ENCODE peak calls at places on chromosomes 16 and 17, in four cellular contexts. U, N, B and O are unnamed samples.

GRCh38 chr17:40560592-40561293 is 4.5 kb downstream of the CCR7 start:
- DNase-seq in U (peak; percentile 4), N (peak; percentile 76), B (no peak), O (peak; percentile 96)

GRCh38 chr16:81703177-81704155 is 75.6 kb upstream of the PLCG2 start:
- DNase-seq in U (no peak), N (peak; percentile 18), B (no peak), O (no peak)

GRCh38 chr17:511833-512251 is 159.2 kb upstream of the RPH3AL start:
- DNase-seq in U (no peak), N (no peak), B (no peak), O (no peak)

GRCh38 chr16:19696312-19696711 is 21.7 kb downstream of the KNOP1 start:
- DNase-seq in U (no peak), N (peak; percentile 75), B (no peak), O (no peak)

GRCh38 chr16:54080524-54081008 is 206.0 kb downstream of the IRX3 start:
- DNase-seq in U (no peak), N (no peak), B (peak; percentile 94), O (no peak)

GRCh38 chr16:68229431-68230175 is 6.3 kb downstream of the ESRP2 start:
- DNase-seq in U (peak; percentile 61), N (peak; percentile 59), B (peak; percentile 64), O (no peak)

GRCh38 chr16:28820016-28820415 is 2.8 kb upstream of the ATXN2L start:
- DNase-seq in U (no peak), N (peak; percentile 82), B (no peak), O (no peak)

GRCh38 chr16:24216961-24217360 is 39.2 kb upstream of the CACNG3 start:
- DNase-seq in U (no peak), N (no peak), B (no peak), O (no peak)

GRCh38 chr17:40303009-40303657 is 5.8 kb upstream of the RARA start:
- DNase-seq in U (peak; percentile 48), N (peak; percentile 63), B (peak; percentile 64), O (no peak)

GRCh38 chr16:48318630-48319029 is 66.6 kb downstream of the SIAH1 start:
- DNase-seq in U (peak; percentile 18), N (no peak), B (no peak), O (peak; percentile 23)

GRCh38 chr17:57622886-57623433 is 122.1 kb downstream of the CCDC182 start:
- DNase-seq in U (no peak), N (peak; percentile 29), B (peak; percentile 43), O (peak; percentile 34)

GRCh38 chr16:20073203-20074088 is at the start of gene GPR139:
- DNase-seq in U (peak; percentile 64), N (no peak), B (no peak), O (no peak)

GRCh38 chr16:65312071-65312470 is 190.2 kb upstream of the CDH11 start:
- DNase-seq in U (no peak), N (no peak), B (no peak), O (no peak)

GRCh38 chr17:13735861-13736260 is 134.1 kb upstream of the HS3ST3A1 start:
- DNase-seq in U (no peak), N (no peak), B (no peak), O (no peak)

GRCh38 chr17:29621751-29622194 is 939 bp downstream of the CORO6 start:
- DNase-seq in U (no peak), N (peak; percentile 36), B (no peak), O (no peak)

GRCh38 chr17:76956846-76957540 is 88.8 kb downstream of the MGAT5B start:
- DNase-seq in U (no peak), N (no peak), B (no peak), O (no peak)

GRCh38 chr17:65074778-65075250 is 18.3 kb upstream of the GNA13 start:
- DNase-seq in U (no peak), N (peak; percentile 35), B (peak; percentile 60), O (no peak)

GRCh38 chr17:42629420-42630009 is 20.0 kb downstream of the TUBG1 start:
- DNase-seq in U (no peak), N (peak; percentile 59), B (no peak), O (no peak)

GRCh38 chr17:67434061-67434525 is 57.0 kb downstream of the PITPNC1 start:
- DNase-seq in U (no peak), N (no peak), B (no peak), O (no peak)

GRCh38 chr17:61926831-61927210 is 961 bp downstream of the INTS2 start:
- DNase-seq in U (no peak), N (no peak), B (no peak), O (no peak)

GRCh38 chr16:79628501-79628975 is 28.0 kb upstream of the MAF start:
- DNase-seq in U (no peak), N (no peak), B (no peak), O (peak; percentile 20)

GRCh38 chr17:64599187-64599676 is 62.9 kb downstream of the SMURF2 start:
- DNase-seq in U (peak; percentile 26), N (peak; percentile 88), B (no peak), O (no peak)

GRCh38 chr17:1485311-1485747 is 7.2 kb downstream of the MYO1C start:
- DNase-seq in U (peak; percentile 73), N (peak; percentile 49), B (peak; percentile 12), O (no peak)

GRCh38 chr17:4950757-4951204 is at the start of gene ENO3:
- DNase-seq in U (peak; percentile 42), N (peak; percentile 60), B (peak; percentile 73), O (no peak)

GRCh38 chr16:58582971-58583765 is 46.5 kb downstream of the CNOT1 start:
- DNase-seq in U (no peak), N (no peak), B (no peak), O (no peak)

GRCh38 chr17:61152898-61153297 is 246.7 kb upstream of the TBX2 start:
- DNase-seq in U (no peak), N (no peak), B (no peak), O (no peak)

GRCh38 chr16:51151435-51151950 is 423 bp upstream of the SALL1 start:
- DNase-seq in U (peak; percentile 85), N (no peak), B (peak; percentile 86), O (no peak)

GRCh38 chr17:36601303-36602029 is at the start of gene MRM1:
- DNase-seq in U (peak; percentile 93), N (peak; percentile 97), B (peak; percentile 86), O (peak; percentile 77)

GRCh38 chr16:61885343-61885742 is 150.9 kb downstream of the CDH8 start:
- DNase-seq in U (no peak), N (no peak), B (no peak), O (no peak)

GRCh38 chr17:73156166-73156840 is 8.5 kb upstream of the SSTR2 start:
- DNase-seq in U (peak; percentile 85), N (peak; percentile 71), B (peak; percentile 70), O (no peak)

GRCh38 chr17:45677770-45678169 is 106.3 kb upstream of the CRHR1 start:
- DNase-seq in U (no peak), N (no peak), B (no peak), O (no peak)

DNA sequence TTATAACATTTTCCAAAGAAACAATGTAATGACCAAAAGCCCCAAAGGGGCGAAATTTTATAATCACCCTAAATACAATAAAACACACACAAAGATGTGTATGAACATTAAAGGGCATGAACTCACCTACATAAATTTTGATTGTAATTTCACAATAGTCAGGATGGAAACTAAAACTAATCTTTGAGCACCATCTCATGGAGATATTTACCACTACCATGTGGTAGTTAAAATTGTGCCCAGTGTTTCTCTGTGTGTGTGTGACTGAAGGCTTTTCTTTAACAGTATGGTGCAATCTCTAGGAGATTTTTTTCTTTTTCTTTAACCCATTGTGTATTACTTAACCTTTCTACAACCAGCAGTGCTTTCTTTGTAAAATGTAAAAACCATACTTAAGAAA is 19.7 kb upstream of the MEIOC start:
- DNase-seq in U (no peak), N (no peak), B (peak; percentile 16), O (no peak)
- TF ChIP-seq CREM in U (no peak), N (no peak), B (no peak), O (no peak)

GRCh38 chr16:8572063-8572918 is 18.0 kb downstream of the TMEM114 start:
- DNase-seq in U (no peak), N (no peak), B (no peak), O (no peak)

GRCh38 chr16:8569650-8570338 is 20.5 kb downstream of the TMEM114 start:
- DNase-seq in U (peak; percentile 27), N (no peak), B (no peak), O (no peak)

GRCh38 chr16:8568231-8568617 is 22.1 kb downstream of the TMEM114 start:
- DNase-seq in U (no peak), N (peak; percentile 6), B (no peak), O (no peak)

GRCh38 chr16:8572919-8573724 is 17.2 kb downstream of the TMEM114 start:
- DNase-seq in U (peak; percentile 55), N (peak; percentile 47), B (peak; percentile 61), O (no peak)

GRCh38 chr16:8571061-8571596 is 19.2 kb downstream of the TMEM114 start:
- DNase-seq in U (no peak), N (no peak), B (peak; percentile 94), O (no peak)
- TF ChIP-seq CREM in U (no peak), N (no peak), B (peak; percentile 25), O (no peak)

DNA sequence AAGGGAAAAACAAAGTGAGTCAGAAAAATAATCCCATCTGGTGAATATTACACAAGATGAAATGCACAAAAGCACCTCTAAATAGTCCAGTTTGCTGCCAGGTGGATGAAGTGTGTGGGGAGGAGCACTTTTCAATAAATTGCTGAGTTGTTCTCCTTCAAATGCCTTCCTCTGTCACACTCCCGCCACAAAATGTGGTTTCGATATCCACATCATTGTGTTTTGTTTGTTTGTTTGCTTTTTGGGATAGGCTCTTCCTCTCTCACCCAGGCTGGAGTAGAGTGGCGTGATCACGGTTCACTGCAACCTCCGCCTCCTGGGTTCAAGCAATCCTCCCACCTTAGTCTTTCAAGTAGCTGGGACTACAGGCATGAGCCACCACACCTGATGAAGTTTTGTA is 24.6 kb upstream of the SHISA9 start:
- DNase-seq in U (no peak), N (no peak), B (no peak), O (no peak)
- TF ChIP-seq CREM in U (no peak), N (no peak), B (no peak), O (no peak)

DNA sequence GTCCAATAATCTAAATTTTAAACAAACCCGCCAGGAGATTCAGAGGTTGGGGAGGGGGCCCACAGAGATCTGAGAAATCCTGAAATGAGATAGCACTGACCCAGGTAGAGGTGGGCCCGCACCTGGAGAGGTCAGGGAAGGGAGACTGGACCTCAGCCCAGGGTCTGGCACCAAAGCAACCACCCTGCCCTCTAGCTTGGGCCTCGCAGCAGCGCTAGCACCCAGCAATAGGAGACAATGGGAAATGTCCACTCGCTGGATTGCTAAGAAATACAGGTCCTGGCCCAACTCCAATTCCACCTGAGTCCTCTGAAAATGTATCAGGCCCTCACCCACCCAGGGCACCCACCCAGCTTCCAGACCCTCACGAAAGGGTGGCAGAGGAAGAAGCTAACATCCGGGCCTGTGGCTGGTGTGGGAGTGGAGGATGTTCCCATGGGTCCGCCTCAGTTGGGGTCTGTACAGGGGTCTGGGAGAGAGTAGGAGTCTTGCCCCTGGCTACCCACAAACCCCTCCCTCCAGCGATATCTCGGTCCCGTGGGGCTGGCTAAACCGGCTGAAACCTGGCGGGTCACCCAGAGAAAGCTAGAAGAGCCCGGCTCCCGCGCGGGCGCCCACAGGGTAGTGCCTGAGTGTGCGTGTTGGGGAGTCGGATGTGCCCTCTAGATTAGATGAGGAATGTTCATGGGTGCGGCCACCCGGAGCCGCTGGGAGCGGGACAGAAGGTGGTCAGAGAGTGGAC is 1.1 kb downstream of the PLLP start:
- DNase-seq in U (peak; percentile 42), N (no peak), B (no peak), O (no peak)
- TF ChIP-seq CREM in U (no peak), N (no peak), B (no peak), O (no peak)

GRCh38 chr16:60367739-60368138 is 1633.6 kb upstream of the GOT2 start:
- DNase-seq in U (no peak), N (no peak), B (no peak), O (no peak)
- TF ChIP-seq CREM in U (no peak), N (no peak), B (no peak), O (no peak)